ENCODE peak calls at places on chromosomes 2 and 18, in ten cellular contexts. S is hepatocyte; R is brain microvascular endothelial cell; Q is colonic mucosa; X is cardiac muscle cell; B is HFFc6; L is fibroblast of lung; V is CD4-positive, alpha-beta T cell; P is fibroblast of pulmonary artery; C is activated B cell treated with CpG ODN at 0.5 μM for 24 hours. G is an unnamed sample.

GRCh38 chr2:9498210-9498609 is 23.9 kb downstream of the IAH1 start:
- DNase-seq in S (no peak), R (no peak), Q (no peak), X (no peak), B (peak; percentile 41), L (no peak), V (no peak), P (no peak), C (no peak), G (peak; percentile 37)

GRCh38 chr2:237200462-237200861 is 114.8 kb downstream of the COPS8 start:
- DNase-seq in S (no peak), R (no peak), Q (no peak), X (no peak), B (no peak), L (no peak), V (no peak), P (no peak), C (no peak), G (no peak)

GRCh38 chr18:54607213-54607934 is 16.3 kb downstream of the DYNAP start:
- DNase-seq in S (peak; percentile 40), R (no peak), Q (peak; percentile 38), X (peak; percentile 21), B (no peak), L (no peak), V (no peak), P (peak; percentile 18), C (no peak), G (peak; percentile 35)

GRCh38 chr2:224410946-224411561 is 9.1 kb upstream of the FAM124B start:
- DNase-seq in S (no peak), R (no peak), Q (no peak), X (peak; percentile 45), B (peak; percentile 25), L (no peak), V (no peak), P (peak; percentile 32), C (no peak), G (no peak)

GRCh38 chr2:118202707-118203303 is 114.5 kb downstream of the INSIG2 start:
- DNase-seq in S (peak; percentile 67), R (peak; percentile 35), Q (no peak), X (peak; percentile 65), B (peak; percentile 39), L (peak; percentile 49), V (peak; percentile 35), P (peak; percentile 59), C (peak; percentile 19), G (peak; percentile 48)

GRCh38 chr2:15128846-15129245 is 432.3 kb downstream of the NBAS start:
- DNase-seq in S (no peak), R (no peak), Q (no peak), X (no peak), B (no peak), L (no peak), V (no peak), P (no peak), C (no peak), G (no peak)

GRCh38 chr2:232348936-232349335 is 29.6 kb upstream of the ALPP start:
- DNase-seq in S (no peak), R (no peak), Q (peak; percentile 87), X (no peak), B (no peak), L (no peak), V (no peak), P (no peak), C (no peak), G (no peak)

GRCh38 chr2:166140922-166141321 is 13.1 kb upstream of the SCN1A start:
- DNase-seq in S (no peak), R (no peak), Q (no peak), X (no peak), B (no peak), L (no peak), V (no peak), P (no peak), C (no peak), G (no peak)

GRCh38 chr2:162890690-162891311 is 52.2 kb upstream of the KCNH7 start:
- DNase-seq in S (peak; percentile 65), R (peak; percentile 63), Q (no peak), X (peak; percentile 73), B (peak; percentile 61), L (peak; percentile 37), V (no peak), P (peak; percentile 81), C (no peak), G (peak; percentile 80)

GRCh38 chr2:162887902-162888301 is 49.3 kb upstream of the KCNH7 start:
- DNase-seq in S (no peak), R (no peak), Q (no peak), X (no peak), B (no peak), L (no peak), V (no peak), P (no peak), C (no peak), G (no peak)

GRCh38 chr2:162888641-162889040 is 50.1 kb upstream of the KCNH7 start:
- DNase-seq in S (no peak), R (peak; percentile 0), Q (no peak), X (peak; percentile 2), B (no peak), L (no peak), V (no peak), P (peak; percentile 33), C (no peak), G (no peak)

GRCh38 chr2:162885281-162886070 is 46.9 kb upstream of the KCNH7 start:
- DNase-seq in S (no peak), R (no peak), Q (no peak), X (no peak), B (no peak), L (no peak), V (no peak), P (no peak), C (no peak), G (no peak)

GRCh38 chr2:162887087-162887486 is 48.5 kb upstream of the KCNH7 start:
- DNase-seq in S (no peak), R (no peak), Q (no peak), X (no peak), B (no peak), L (no peak), V (no peak), P (no peak), C (no peak), G (no peak)
- TF ChIP-seq CTCF in S (no peak), R (no peak), Q (no peak), X (no peak), B (no peak), L (no peak), V (no peak), P (no peak), C (no peak), G (no peak)

DNA sequence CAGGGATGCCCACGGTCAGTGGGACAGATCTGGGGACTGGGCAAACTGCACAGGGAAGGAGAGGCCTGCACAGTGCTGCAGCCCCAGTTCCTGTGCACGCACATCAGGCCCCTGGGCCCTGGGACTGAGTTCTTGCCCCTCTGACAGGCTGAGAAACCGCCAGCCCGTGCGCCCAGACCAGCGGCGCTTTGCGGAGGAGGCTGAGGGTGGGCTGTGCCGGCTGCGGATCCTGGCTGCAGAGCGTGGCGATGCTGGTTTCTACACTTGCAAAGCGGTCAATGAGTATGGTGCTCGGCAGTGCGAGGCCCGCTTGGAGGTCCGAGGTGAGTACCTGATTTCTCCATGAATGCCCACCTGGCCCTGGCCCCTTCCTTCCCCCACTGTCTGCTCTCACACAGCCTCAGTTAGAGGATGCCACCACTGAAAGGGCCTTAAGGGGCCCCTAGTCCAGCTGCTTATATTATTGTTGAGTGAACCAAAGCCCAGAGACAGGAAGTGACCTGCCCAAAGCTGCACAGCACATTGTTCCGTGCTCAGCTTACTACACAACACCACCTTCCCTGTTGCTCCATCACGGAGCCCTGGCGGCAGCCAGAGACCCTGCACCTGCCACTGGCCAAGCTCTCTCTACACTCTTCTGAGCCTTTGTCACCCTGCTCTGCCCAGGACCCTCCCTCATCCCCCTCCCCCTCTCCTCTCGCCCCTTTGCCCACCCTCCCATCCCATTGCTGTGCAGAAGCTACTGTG is 29.8 kb downstream of the SPEG start:
- DNase-seq in S (no peak), R (no peak), Q (no peak), X (no peak), B (no peak), L (no peak), V (no peak), P (no peak), C (no peak), G (no peak)
- TF ChIP-seq CTCF in S (no peak), R (no peak), Q (no peak), X (no peak), B (no peak), L (no peak), V (no peak), P (no peak), C (no peak), G (no peak)

GRCh38 chr2:236167297-236168109 is 683 bp downstream of the GBX2 start:
- DNase-seq in S (peak; percentile 70), R (no peak), Q (no peak), X (peak; percentile 64), B (peak; percentile 12), L (peak; percentile 20), V (no peak), P (peak; percentile 59), C (no peak), G (peak; percentile 55)
- TF ChIP-seq CTCF in S (peak; percentile 43), R (peak; percentile 20), Q (no peak), X (peak; percentile 25), B (peak; percentile 7), L (peak; percentile 17), V (no peak), P (no peak), C (no peak), G (peak; percentile 19)

GRCh38 chr2:44623622-44624351 is 262.0 kb downstream of the CAMKMT start:
- DNase-seq in S (no peak), R (no peak), Q (no peak), X (peak; percentile 10), B (no peak), L (no peak), V (no peak), P (no peak), C (no peak), G (no peak)

GRCh38 chr2:44615950-44616518 is 254.3 kb downstream of the CAMKMT start:
- DNase-seq in S (no peak), R (no peak), Q (no peak), X (no peak), B (no peak), L (no peak), V (no peak), P (no peak), C (no peak), G (no peak)

GRCh38 chr2:44618378-44619023 is 256.8 kb downstream of the CAMKMT start:
- DNase-seq in S (no peak), R (no peak), Q (no peak), X (no peak), B (no peak), L (no peak), V (no peak), P (no peak), C (no peak), G (no peak)

GRCh38 chr2:44616616-44617266 is 255.0 kb downstream of the CAMKMT start:
- DNase-seq in S (no peak), R (no peak), Q (no peak), X (peak; percentile 2), B (no peak), L (peak; percentile 23), V (no peak), P (no peak), C (no peak), G (no peak)

DNA sequence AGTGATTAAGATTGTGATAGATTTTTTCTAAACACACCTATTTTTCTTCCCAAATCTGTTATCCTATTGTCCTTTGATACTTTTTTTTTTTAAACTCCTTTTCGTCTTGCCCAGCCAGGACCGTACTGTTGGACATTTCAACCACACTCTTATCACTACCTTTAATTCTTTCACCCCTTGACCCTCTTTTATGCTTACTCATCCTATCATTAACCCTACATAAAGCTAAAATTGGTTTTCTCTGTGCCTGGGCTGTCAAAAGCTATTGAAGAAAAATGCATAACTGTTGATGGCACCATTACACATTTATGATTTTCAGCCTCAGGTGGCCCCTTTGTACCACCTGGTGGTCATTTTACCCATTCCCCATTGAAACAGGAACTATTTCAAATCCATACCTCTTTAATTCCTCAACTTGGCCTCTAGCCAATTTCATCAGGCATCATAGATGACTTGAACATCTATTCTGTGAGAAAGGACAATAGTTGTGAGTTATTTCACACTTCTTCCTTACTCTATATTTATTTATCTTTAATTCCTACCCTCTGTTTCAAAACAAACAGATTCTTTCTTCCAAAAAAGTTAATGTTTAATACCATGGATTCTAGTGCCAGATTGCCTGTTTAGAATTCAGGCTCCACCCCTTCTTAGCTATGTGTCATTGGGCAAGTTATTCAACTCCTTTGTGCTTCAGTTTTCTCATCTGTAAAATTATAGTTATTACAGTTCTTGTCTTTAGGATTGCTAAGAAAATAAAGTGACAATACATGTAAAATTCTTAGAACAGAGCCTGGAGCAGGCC is 258.6 kb downstream of the CAMKMT start:
- DNase-seq in S (no peak), R (no peak), Q (no peak), X (no peak), B (no peak), L (no peak), V (no peak), P (no peak), C (no peak), G (no peak)
- TF ChIP-seq CTCF in S (no peak), R (no peak), Q (no peak), X (no peak), B (peak; percentile 25), L (no peak), V (no peak), P (no peak), C (no peak), G (no peak)

G was measured in astrocyte of the spinal cord.